ENCODE peak calls at places on chromosomes 6 and 20, in five cellular contexts. One of them, this sample, is unnamed.
A peak's percentile ranks its signal among the peaks of the same experiment; 100 is the strongest.

GRCh38 chr6:138499303-138499991 is at the start of gene NHSL1:
- DNase-seq in neuronal stem cell: peak; percentile 54
- DNase-seq in transverse colon: peak; percentile 59
- DNase-seq in thoracic aorta: no peak
- DNase-seq in H9: no peak
- DNase-seq in this sample: no peak

GRCh38 chr6:9131616-9132015 is 696.3 kb upstream of the SLC35B3 start:
- DNase-seq in neuronal stem cell: no peak
- DNase-seq in transverse colon: peak; percentile 25
- DNase-seq in thoracic aorta: no peak
- DNase-seq in H9: no peak
- DNase-seq in this sample: peak; percentile 43

GRCh38 chr6:85360794-85361642 is 88.9 kb upstream of the NT5E start:
- DNase-seq in neuronal stem cell: no peak
- DNase-seq in transverse colon: peak; percentile 11
- DNase-seq in thoracic aorta: peak; percentile 2
- DNase-seq in H9: no peak
- DNase-seq in this sample: no peak

GRCh38 chr6:105545206-105545920 is 142.5 kb upstream of the PREP start:
- DNase-seq in neuronal stem cell: no peak
- DNase-seq in transverse colon: no peak
- DNase-seq in thoracic aorta: no peak
- DNase-seq in H9: no peak
- DNase-seq in this sample: no peak

GRCh38 chr6:63943826-63944225 is 308.2 kb downstream of the PHF3 start:
- DNase-seq in neuronal stem cell: peak; percentile 48
- DNase-seq in transverse colon: no peak
- DNase-seq in thoracic aorta: no peak
- DNase-seq in H9: peak; percentile 40
- DNase-seq in this sample: no peak

GRCh38 chr6:78500299-78501089 is 366.9 kb upstream of the IRAK1BP1 start:
- DNase-seq in neuronal stem cell: no peak
- DNase-seq in transverse colon: no peak
- DNase-seq in thoracic aorta: no peak
- DNase-seq in H9: no peak
- DNase-seq in this sample: no peak

GRCh38 chr6:134722429-134722828 is 227.5 kb downstream of the ALDH8A1 start:
- DNase-seq in neuronal stem cell: no peak
- DNase-seq in transverse colon: no peak
- DNase-seq in thoracic aorta: no peak
- DNase-seq in H9: no peak
- DNase-seq in this sample: no peak

GRCh38 chr6:40551966-40552365 is 35.2 kb downstream of the LRFN2 start:
- DNase-seq in neuronal stem cell: no peak
- DNase-seq in transverse colon: no peak
- DNase-seq in thoracic aorta: no peak
- DNase-seq in H9: no peak
- DNase-seq in this sample: no peak

GRCh38 chr6:165001502-165002157 is 307.8 kb downstream of the C6orf118 start:
- DNase-seq in neuronal stem cell: no peak
- DNase-seq in transverse colon: no peak
- DNase-seq in thoracic aorta: no peak
- DNase-seq in H9: no peak
- DNase-seq in this sample: no peak

GRCh38 chr6:68901044-68901443 is 266.0 kb downstream of the ADGRB3 start:
- DNase-seq in neuronal stem cell: no peak
- DNase-seq in transverse colon: no peak
- DNase-seq in thoracic aorta: no peak
- DNase-seq in H9: no peak
- DNase-seq in this sample: no peak

GRCh38 chr6:90274481-90275030 is 22.1 kb downstream of the BACH2 start:
- DNase-seq in neuronal stem cell: no peak
- DNase-seq in transverse colon: peak; percentile 60
- DNase-seq in thoracic aorta: no peak
- DNase-seq in H9: no peak
- DNase-seq in this sample: peak; percentile 16

GRCh38 chr6:47741807-47742206 is 40.0 kb upstream of the OPN5 start:
- DNase-seq in neuronal stem cell: no peak
- DNase-seq in transverse colon: peak; percentile 40
- DNase-seq in thoracic aorta: no peak
- DNase-seq in H9: no peak
- DNase-seq in this sample: no peak

GRCh38 chr6:142822882-142823578 is 121.9 kb downstream of the HIVEP2 start:
- DNase-seq in neuronal stem cell: no peak
- DNase-seq in transverse colon: no peak
- DNase-seq in thoracic aorta: no peak
- DNase-seq in H9: peak; percentile 82
- DNase-seq in this sample: no peak

GRCh38 chr20:44431502-44432234 is 44.0 kb upstream of the TTPAL start:
- DNase-seq in neuronal stem cell: no peak
- DNase-seq in transverse colon: no peak
- DNase-seq in thoracic aorta: no peak
- DNase-seq in H9: no peak
- DNase-seq in this sample: no peak

GRCh38 chr6:39004801-39005200 is 43.8 kb upstream of the GLP1R start:
- DNase-seq in neuronal stem cell: no peak
- DNase-seq in transverse colon: no peak
- DNase-seq in thoracic aorta: no peak
- DNase-seq in H9: no peak
- DNase-seq in this sample: no peak

GRCh38 chr6:144332177-144332576 is 47.0 kb downstream of the UTRN start:
- DNase-seq in neuronal stem cell: no peak
- DNase-seq in transverse colon: no peak
- DNase-seq in thoracic aorta: no peak
- DNase-seq in H9: no peak
- DNase-seq in this sample: no peak

GRCh38 chr6:144327081-144327480 is 41.9 kb downstream of the UTRN start:
- DNase-seq in neuronal stem cell: no peak
- DNase-seq in transverse colon: no peak
- DNase-seq in thoracic aorta: no peak
- DNase-seq in H9: no peak
- DNase-seq in this sample: peak; percentile 74

GRCh38 chr6:144330588-144330987 is 45.5 kb downstream of the UTRN start:
- DNase-seq in neuronal stem cell: no peak
- DNase-seq in transverse colon: peak; percentile 82
- DNase-seq in thoracic aorta: no peak
- DNase-seq in H9: peak; percentile 94
- DNase-seq in this sample: peak; percentile 92

GRCh38 chr6:144331610-144332009 is 46.5 kb downstream of the UTRN start:
- DNase-seq in neuronal stem cell: no peak
- DNase-seq in transverse colon: no peak
- DNase-seq in thoracic aorta: no peak
- DNase-seq in H9: no peak
- DNase-seq in this sample: no peak

GRCh38 chr6:144330017-144330416 is 44.9 kb downstream of the UTRN start:
- DNase-seq in neuronal stem cell: no peak
- DNase-seq in transverse colon: no peak
- DNase-seq in thoracic aorta: no peak
- DNase-seq in H9: no peak
- DNase-seq in this sample: no peak
- H3K4me1 ChIP-seq in neuronal stem cell: no peaks in the 10 kb centered on the region
- H3K4me1 ChIP-seq in transverse colon: peaks cover 15% of the 10 kb centered on the region
- H3K4me1 ChIP-seq in thoracic aorta: peaks cover 26% of the 10 kb centered on the region
- H3K4me1 ChIP-seq in H9: peaks cover 32% of the 10 kb centered on the region
- H3K4me1 ChIP-seq in this sample: peaks cover 6% of the 10 kb centered on the region

GRCh38 chr6:150236114-150236513 is 93.3 kb downstream of the PPP1R14C start:
- DNase-seq in neuronal stem cell: no peak
- DNase-seq in transverse colon: no peak
- DNase-seq in thoracic aorta: no peak
- DNase-seq in H9: no peak
- DNase-seq in this sample: no peak

GRCh38 chr6:150238294-150238693 is 95.5 kb downstream of the PPP1R14C start:
- DNase-seq in neuronal stem cell: no peak
- DNase-seq in transverse colon: no peak
- DNase-seq in thoracic aorta: no peak
- DNase-seq in H9: no peak
- DNase-seq in this sample: no peak

GRCh38 chr6:150235218-150235617 is 92.4 kb downstream of the PPP1R14C start:
- DNase-seq in neuronal stem cell: no peak
- DNase-seq in transverse colon: no peak
- DNase-seq in thoracic aorta: no peak
- DNase-seq in H9: no peak
- DNase-seq in this sample: no peak

GRCh38 chr6:150237626-150238025 is 94.8 kb downstream of the PPP1R14C start:
- DNase-seq in neuronal stem cell: no peak
- DNase-seq in transverse colon: no peak
- DNase-seq in thoracic aorta: no peak
- DNase-seq in H9: no peak
- DNase-seq in this sample: no peak

GRCh38 chr6:150236544-150236943 is 93.7 kb downstream of the PPP1R14C start:
- DNase-seq in neuronal stem cell: no peak
- DNase-seq in transverse colon: no peak
- DNase-seq in thoracic aorta: no peak
- DNase-seq in H9: no peak
- DNase-seq in this sample: no peak
- H3K9me3 ChIP-seq in neuronal stem cell: no peaks in the 10 kb centered on the region
- H3K9me3 ChIP-seq in transverse colon: no peaks in the 10 kb centered on the region
- H3K9me3 ChIP-seq in thoracic aorta: no peaks in the 10 kb centered on the region
- H3K9me3 ChIP-seq in H9: no peaks in the 10 kb centered on the region
- H3K9me3 ChIP-seq in this sample: no peaks in the 10 kb centered on the region

DNA sequence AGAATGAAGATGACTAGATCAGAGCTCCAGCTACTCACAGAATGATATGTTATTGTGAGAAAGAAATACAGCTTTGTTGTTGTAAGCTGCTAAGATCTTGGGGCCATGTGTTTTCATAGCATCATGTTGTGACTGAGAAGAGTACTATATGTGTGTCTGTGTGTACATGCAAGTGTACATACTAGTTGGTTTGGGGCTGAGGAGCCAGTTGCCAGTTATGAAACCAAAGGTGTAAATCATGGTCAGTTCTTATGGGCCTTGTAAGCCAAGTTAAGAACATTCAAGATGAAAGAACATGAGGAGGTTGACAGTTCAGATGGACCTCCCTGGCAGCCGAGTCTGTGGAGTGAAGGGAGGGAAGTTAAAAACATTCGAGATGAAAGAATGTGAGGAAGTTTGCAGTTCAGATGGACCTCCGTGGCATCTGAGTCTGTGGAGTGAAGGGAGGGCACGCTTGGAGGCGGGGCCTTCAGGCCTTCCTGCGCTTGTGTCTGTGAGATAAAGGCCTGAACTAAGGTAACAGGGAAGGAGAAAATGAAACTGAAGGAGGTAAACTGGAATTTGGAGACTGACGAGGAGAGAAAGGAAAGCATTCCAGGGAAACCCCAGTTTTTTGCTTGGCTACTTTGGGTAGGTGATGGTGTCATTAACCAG is 13.9 kb downstream of the AFDN start:
- DNase-seq in neuronal stem cell: no peak
- DNase-seq in transverse colon: no peak
- DNase-seq in thoracic aorta: no peak
- DNase-seq in H9: no peak
- DNase-seq in this sample: no peak
- H3K4me1 ChIP-seq in neuronal stem cell: peaks cover 13% of the 10 kb centered on the region
- H3K4me1 ChIP-seq in transverse colon: peaks cover 22% of the 10 kb centered on the region
- H3K4me1 ChIP-seq in thoracic aorta: peaks cover 4% of the 10 kb centered on the region
- H3K4me1 ChIP-seq in H9: peaks cover 26% of the 10 kb centered on the region
- H3K4me1 ChIP-seq in this sample: no peaks in the 10 kb centered on the region

GRCh38 chr20:9600562-9600961 is 86.2 kb downstream of the LAMP5 start:
- DNase-seq in neuronal stem cell: no peak
- DNase-seq in transverse colon: no peak
- DNase-seq in thoracic aorta: no peak
- DNase-seq in H9: no peak
- DNase-seq in this sample: no peak
- H3K9me3 ChIP-seq in neuronal stem cell: no peaks in the 10 kb centered on the region
- H3K9me3 ChIP-seq in transverse colon: no peaks in the 10 kb centered on the region
- H3K9me3 ChIP-seq in thoracic aorta: no peaks in the 10 kb centered on the region
- H3K9me3 ChIP-seq in H9: no peaks in the 10 kb centered on the region
- H3K9me3 ChIP-seq in this sample: no peaks in the 10 kb centered on the region

This sample was measured in prostate gland.